ENCODE peak calls at places on chromosomes 13 and 19, in seven cellular contexts. One of them, this sample, is unnamed. For H3K9me3, the result is how much of the 10 kb centered on the place peaks cover.

GRCh38 chr13:99197257-99197651 is 3.4 kb upstream of the UBAC2 start:
- DNase-seq in esophagus squamous epithelium: no peak
- DNase-seq in sigmoid colon: no peak
- DNase-seq in ovary: no peak
- DNase-seq in breast epithelium: no peak
- DNase-seq in suprapubic skin: no peak
- DNase-seq in transverse colon: peak
- DNase-seq in this sample: no peak

GRCh38 chr19:55284405-55285058 is 735 bp downstream of the BRSK1 start:
- DNase-seq in esophagus squamous epithelium: no peak
- DNase-seq in suprapubic skin: no peak
- DNase-seq in ovary: no peak
- DNase-seq in transverse colon: no peak
- DNase-seq in breast epithelium: no peak
- DNase-seq in sigmoid colon: no peak
- DNase-seq in this sample: no peak

GRCh38 chr13:50626031-50626643 is 217.4 kb downstream of the DLEU7 start:
- DNase-seq in esophagus squamous epithelium: no peak
- DNase-seq in ovary: no peak
- DNase-seq in transverse colon: no peak
- DNase-seq in suprapubic skin: no peak
- DNase-seq in breast epithelium: no peak
- DNase-seq in sigmoid colon: no peak
- DNase-seq in this sample: no peak

GRCh38 chr19:2428756-2429711 is 1.6 kb upstream of the TIMM13 start:
- DNase-seq in sigmoid colon: no peak
- DNase-seq in suprapubic skin: no peak
- DNase-seq in breast epithelium: no peak
- DNase-seq in transverse colon: no peak
- DNase-seq in ovary: no peak
- DNase-seq in esophagus squamous epithelium: no peak
- DNase-seq in this sample: no peak

GRCh38 chr19:23351806-23352205 is 43.5 kb downstream of the ZNF91 start:
- DNase-seq in sigmoid colon: no peak
- DNase-seq in suprapubic skin: no peak
- DNase-seq in esophagus squamous epithelium: no peak
- DNase-seq in transverse colon: no peak
- DNase-seq in breast epithelium: no peak
- DNase-seq in ovary: no peak
- DNase-seq in this sample: no peak

GRCh38 chr13:107025991-107026390 is 458.1 kb upstream of the ARGLU1 start:
- DNase-seq in suprapubic skin: no peak
- DNase-seq in breast epithelium: peak
- DNase-seq in transverse colon: no peak
- DNase-seq in ovary: no peak
- DNase-seq in sigmoid colon: no peak
- DNase-seq in esophagus squamous epithelium: no peak
- DNase-seq in this sample: peak

GRCh38 chr19:49678970-49679831 is 2.1 kb downstream of the PRMT1 start:
- DNase-seq in breast epithelium: no peak
- DNase-seq in transverse colon: no peak
- DNase-seq in sigmoid colon: no peak
- DNase-seq in esophagus squamous epithelium: no peak
- DNase-seq in suprapubic skin: no peak
- DNase-seq in ovary: peak
- DNase-seq in this sample: peak

GRCh38 chr19:14449321-14449720 is 16.2 kb downstream of the PKN1 start:
- DNase-seq in ovary: no peak
- DNase-seq in esophagus squamous epithelium: no peak
- DNase-seq in suprapubic skin: no peak
- DNase-seq in sigmoid colon: no peak
- DNase-seq in breast epithelium: no peak
- DNase-seq in transverse colon: no peak
- DNase-seq in this sample: no peak

GRCh38 chr13:40469581-40470282 is 196.7 kb downstream of the FOXO1 start:
- DNase-seq in sigmoid colon: no peak
- DNase-seq in ovary: no peak
- DNase-seq in esophagus squamous epithelium: no peak
- DNase-seq in suprapubic skin: no peak
- DNase-seq in breast epithelium: no peak
- DNase-seq in transverse colon: no peak
- DNase-seq in this sample: no peak

GRCh38 chr13:47665041-47665440 is 336.0 kb downstream of the SUCLA2 start:
- DNase-seq in suprapubic skin: no peak
- DNase-seq in sigmoid colon: no peak
- DNase-seq in ovary: no peak
- DNase-seq in esophagus squamous epithelium: no peak
- DNase-seq in breast epithelium: no peak
- DNase-seq in transverse colon: no peak
- DNase-seq in this sample: no peak

GRCh38 chr13:77779461-77780272 is 82.2 kb downstream of the SLAIN1 start:
- DNase-seq in sigmoid colon: no peak
- DNase-seq in transverse colon: peak
- DNase-seq in suprapubic skin: no peak
- DNase-seq in breast epithelium: no peak
- DNase-seq in ovary: peak
- DNase-seq in esophagus squamous epithelium: no peak
- DNase-seq in this sample: no peak

GRCh38 chr13:43154083-43154739 is 130.8 kb downstream of the DNAJC15 start:
- DNase-seq in breast epithelium: no peak
- DNase-seq in transverse colon: no peak
- DNase-seq in sigmoid colon: no peak
- DNase-seq in ovary: no peak
- DNase-seq in esophagus squamous epithelium: no peak
- DNase-seq in suprapubic skin: no peak
- DNase-seq in this sample: no peak

GRCh38 chr13:54536112-54536511 is 1507.5 kb downstream of the OLFM4 start:
- DNase-seq in suprapubic skin: no peak
- DNase-seq in sigmoid colon: no peak
- DNase-seq in esophagus squamous epithelium: no peak
- DNase-seq in breast epithelium: no peak
- DNase-seq in transverse colon: no peak
- DNase-seq in ovary: no peak
- DNase-seq in this sample: no peak

GRCh38 chr13:46614582-46614981 is 61.6 kb downstream of the LRCH1 start:
- DNase-seq in transverse colon: no peak
- DNase-seq in breast epithelium: no peak
- DNase-seq in suprapubic skin: no peak
- DNase-seq in ovary: peak
- DNase-seq in sigmoid colon: no peak
- DNase-seq in esophagus squamous epithelium: no peak
- DNase-seq in this sample: no peak

GRCh38 chr13:29210676-29211075 is 384.8 kb downstream of the SLC7A1 start:
- DNase-seq in suprapubic skin: no peak
- DNase-seq in ovary: no peak
- DNase-seq in esophagus squamous epithelium: no peak
- DNase-seq in sigmoid colon: no peak
- DNase-seq in breast epithelium: no peak
- DNase-seq in transverse colon: no peak
- DNase-seq in this sample: no peak

GRCh38 chr13:60837806-60838205 is 440.8 kb downstream of the TDRD3 start:
- DNase-seq in breast epithelium: no peak
- DNase-seq in ovary: no peak
- DNase-seq in suprapubic skin: no peak
- DNase-seq in sigmoid colon: no peak
- DNase-seq in transverse colon: no peak
- DNase-seq in esophagus squamous epithelium: no peak
- DNase-seq in this sample: no peak

GRCh38 chr13:43815204-43815603 is 28.4 kb upstream of the ENOX1 start:
- DNase-seq in breast epithelium: no peak
- DNase-seq in sigmoid colon: no peak
- DNase-seq in ovary: no peak
- DNase-seq in transverse colon: no peak
- DNase-seq in suprapubic skin: no peak
- DNase-seq in esophagus squamous epithelium: no peak
- DNase-seq in this sample: no peak

GRCh38 chr13:43220873-43221578 is 197.6 kb downstream of the DNAJC15 start:
- DNase-seq in sigmoid colon: no peak
- DNase-seq in breast epithelium: no peak
- DNase-seq in esophagus squamous epithelium: no peak
- DNase-seq in suprapubic skin: no peak
- DNase-seq in ovary: no peak
- DNase-seq in transverse colon: no peak
- DNase-seq in this sample: no peak

GRCh38 chr19:39915848-39916215 is 18.6 kb downstream of the FCGBP start:
- DNase-seq in esophagus squamous epithelium: no peak
- DNase-seq in ovary: no peak
- DNase-seq in transverse colon: no peak
- DNase-seq in breast epithelium: no peak
- DNase-seq in suprapubic skin: peak
- DNase-seq in sigmoid colon: no peak
- DNase-seq in this sample: no peak

GRCh38 chr13:74644239-74644638 is 510.0 kb upstream of the KLF12 start:
- DNase-seq in ovary: no peak
- DNase-seq in breast epithelium: no peak
- DNase-seq in suprapubic skin: no peak
- DNase-seq in transverse colon: no peak
- DNase-seq in esophagus squamous epithelium: no peak
- DNase-seq in sigmoid colon: no peak
- DNase-seq in this sample: no peak

GRCh38 chr13:110981379-110981778 is 66.5 kb upstream of the ANKRD10 start:
- DNase-seq in sigmoid colon: no peak
- DNase-seq in suprapubic skin: no peak
- DNase-seq in breast epithelium: no peak
- DNase-seq in ovary: no peak
- DNase-seq in esophagus squamous epithelium: no peak
- DNase-seq in transverse colon: no peak
- DNase-seq in this sample: no peak

GRCh38 chr19:5934779-5935472 is 20.9 kb downstream of the CAPS start:
- DNase-seq in esophagus squamous epithelium: no peak
- DNase-seq in breast epithelium: no peak
- DNase-seq in suprapubic skin: no peak
- DNase-seq in ovary: peak
- DNase-seq in sigmoid colon: no peak
- DNase-seq in transverse colon: no peak
- DNase-seq in this sample: no peak

GRCh38 chr19:5936308-5936980 is 22.4 kb downstream of the CAPS start:
- DNase-seq in ovary: no peak
- DNase-seq in breast epithelium: no peak
- DNase-seq in sigmoid colon: no peak
- DNase-seq in transverse colon: no peak
- DNase-seq in suprapubic skin: no peak
- DNase-seq in esophagus squamous epithelium: no peak
- DNase-seq in this sample: no peak

GRCh38 chr19:5935473-5936307 is 21.6 kb downstream of the CAPS start:
- DNase-seq in suprapubic skin: no peak
- DNase-seq in transverse colon: no peak
- DNase-seq in ovary: no peak
- DNase-seq in sigmoid colon: no peak
- DNase-seq in esophagus squamous epithelium: no peak
- DNase-seq in breast epithelium: no peak
- DNase-seq in this sample: no peak

GRCh38 chr19:5940260-5941208 is 26.5 kb downstream of the CAPS start:
- DNase-seq in breast epithelium: no peak
- DNase-seq in esophagus squamous epithelium: no peak
- DNase-seq in ovary: no peak
- DNase-seq in transverse colon: no peak
- DNase-seq in sigmoid colon: no peak
- DNase-seq in suprapubic skin: no peak
- DNase-seq in this sample: no peak

GRCh38 chr19:5937550-5937949 is 23.5 kb downstream of the CAPS start:
- DNase-seq in ovary: no peak
- DNase-seq in breast epithelium: no peak
- DNase-seq in sigmoid colon: no peak
- DNase-seq in suprapubic skin: no peak
- DNase-seq in esophagus squamous epithelium: no peak
- DNase-seq in transverse colon: no peak
- DNase-seq in this sample: no peak
- TF ChIP-seq CTCF in ovary: no peak
- TF ChIP-seq CTCF in breast epithelium: no peak
- TF ChIP-seq CTCF in sigmoid colon: no peak
- TF ChIP-seq CTCF in suprapubic skin: no peak
- TF ChIP-seq CTCF in esophagus squamous epithelium: no peak
- TF ChIP-seq CTCF in transverse colon: no peak
- TF ChIP-seq CTCF in this sample: no peak

DNA sequence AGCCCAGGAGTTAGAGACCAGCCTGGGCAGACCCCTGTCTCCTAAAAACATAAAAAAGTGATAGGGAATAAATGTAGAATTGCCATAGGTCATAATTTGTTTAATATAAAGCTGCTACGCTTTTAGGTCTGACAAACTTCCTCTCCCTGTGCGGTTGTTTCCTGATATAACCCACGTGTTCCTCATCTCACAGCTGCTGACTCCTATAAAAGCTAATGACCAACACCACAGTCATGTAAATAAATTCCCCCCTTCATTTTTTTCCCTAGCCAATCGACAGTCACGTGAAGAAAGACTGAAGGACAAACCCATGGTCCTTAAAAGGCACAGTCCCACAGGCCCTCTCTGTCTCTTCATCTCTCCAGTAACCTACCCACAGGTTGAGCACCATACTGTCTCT is 27.5 kb downstream of the ZNF266 start:
- DNase-seq in breast epithelium: no peak
- DNase-seq in ovary: no peak
- DNase-seq in sigmoid colon: no peak
- DNase-seq in transverse colon: no peak
- DNase-seq in suprapubic skin: no peak
- DNase-seq in esophagus squamous epithelium: no peak
- DNase-seq in this sample: no peak
- H3K9me3 ChIP-seq in breast epithelium: half or more
- H3K9me3 ChIP-seq in ovary: under half
- H3K9me3 ChIP-seq in sigmoid colon: under half
- H3K9me3 ChIP-seq in transverse colon: half or more
- H3K9me3 ChIP-seq in suprapubic skin: half or more
- H3K9me3 ChIP-seq in esophagus squamous epithelium: half or more
- H3K9me3 ChIP-seq in this sample: under half

GRCh38 chr19:3434630-3435553 is 45.4 kb downstream of the SMIM24 start:
- DNase-seq in ovary: peak
- DNase-seq in breast epithelium: peak
- DNase-seq in suprapubic skin: peak
- DNase-seq in sigmoid colon: peak
- DNase-seq in esophagus squamous epithelium: peak
- DNase-seq in transverse colon: peak
- DNase-seq in this sample: peak
- TF ChIP-seq POLR2A in ovary: no peak
- TF ChIP-seq POLR2A in breast epithelium: no peak
- TF ChIP-seq POLR2A in suprapubic skin: no peak
- TF ChIP-seq POLR2A in sigmoid colon: no peak
- TF ChIP-seq POLR2A in esophagus squamous epithelium: no peak
- TF ChIP-seq POLR2A in transverse colon: peak
- TF ChIP-seq POLR2A in this sample: peak

DNA sequence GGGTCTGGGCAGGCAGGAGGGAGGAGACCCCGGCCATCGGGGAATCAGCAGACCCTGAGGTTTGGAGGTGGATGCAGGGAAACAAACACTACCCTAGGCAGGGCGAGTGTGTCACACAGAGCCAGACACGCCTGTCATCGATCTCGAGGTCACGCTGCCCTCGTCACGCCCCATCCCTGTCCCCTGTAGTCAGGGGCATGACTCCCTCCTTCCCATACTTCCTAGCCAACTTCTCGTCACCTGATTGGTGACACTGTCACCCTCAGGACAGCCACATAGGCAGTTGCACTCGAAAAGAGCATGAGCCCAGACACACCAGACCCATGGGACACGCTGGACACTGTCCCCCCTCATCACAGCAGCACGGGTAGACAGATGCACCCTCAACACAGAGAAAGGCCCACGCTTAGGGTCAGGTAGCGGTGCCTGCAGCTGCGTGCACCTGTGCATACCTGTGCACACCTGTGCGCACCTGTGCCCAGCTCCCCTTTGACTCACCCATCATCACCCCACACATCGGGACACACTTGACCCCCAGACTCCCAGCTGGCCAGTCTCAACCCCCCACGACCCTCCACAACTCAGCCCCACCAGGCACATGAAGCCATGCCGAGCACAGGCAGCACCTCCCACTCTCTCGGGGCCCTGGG is 11.9 kb downstream of the CILP2 start:
- DNase-seq in breast epithelium: no peak
- DNase-seq in transverse colon: no peak
- DNase-seq in ovary: no peak
- DNase-seq in sigmoid colon: no peak
- DNase-seq in esophagus squamous epithelium: no peak
- DNase-seq in suprapubic skin: no peak
- DNase-seq in this sample: no peak
- TF ChIP-seq CTCF in breast epithelium: no peak
- TF ChIP-seq CTCF in transverse colon: no peak
- TF ChIP-seq CTCF in ovary: no peak
- TF ChIP-seq CTCF in sigmoid colon: no peak
- TF ChIP-seq CTCF in esophagus squamous epithelium: no peak
- TF ChIP-seq CTCF in suprapubic skin: no peak
- TF ChIP-seq CTCF in this sample: no peak